ENCODE peak calls at places on chromosomes 2 and 18, in eight cellular contexts. One of them, this sample, is unnamed.

GRCh38 chr18:27616324-27616723 is 431.2 kb upstream of the CHST9 start:
- DNase-seq in fibroblast of pulmonary artery: no peak
- DNase-seq in GM13977: no peak
- DNase-seq in mammary epithelial cell: no peak
- DNase-seq in sigmoid colon: no peak
- DNase-seq in WTC11: no peak
- DNase-seq in Kasumi-1: no peak
- DNase-seq in effector memory CD8-positive, alpha-beta T cell: no peak
- DNase-seq in this sample: no peak

GRCh38 chr2:85162746-85163301 is 29.6 kb downstream of the TCF7L1 start:
- DNase-seq in effector memory CD8-positive, alpha-beta T cell: no peak
- DNase-seq in sigmoid colon: no peak
- DNase-seq in mammary epithelial cell: no peak
- DNase-seq in Kasumi-1: no peak
- DNase-seq in WTC11: no peak
- DNase-seq in GM13977: no peak
- DNase-seq in fibroblast of pulmonary artery: peak
- DNase-seq in this sample: no peak

GRCh38 chr2:218882866-218883366 is 2.3 kb downstream of the WNT10A start:
- DNase-seq in sigmoid colon: no peak
- DNase-seq in effector memory CD8-positive, alpha-beta T cell: no peak
- DNase-seq in WTC11: no peak
- DNase-seq in mammary epithelial cell: peak
- DNase-seq in Kasumi-1: no peak
- DNase-seq in fibroblast of pulmonary artery: no peak
- DNase-seq in GM13977: no peak
- DNase-seq in this sample: no peak

GRCh38 chr2:212727751-212728150 is 189.1 kb upstream of the ERBB4 start:
- DNase-seq in sigmoid colon: no peak
- DNase-seq in mammary epithelial cell: peak
- DNase-seq in effector memory CD8-positive, alpha-beta T cell: no peak
- DNase-seq in fibroblast of pulmonary artery: no peak
- DNase-seq in GM13977: peak
- DNase-seq in Kasumi-1: no peak
- DNase-seq in WTC11: no peak
- DNase-seq in this sample: no peak

GRCh38 chr2:85702172-85702571 is 8.0 kb downstream of the GNLY start:
- DNase-seq in Kasumi-1: no peak
- DNase-seq in GM13977: no peak
- DNase-seq in sigmoid colon: no peak
- DNase-seq in fibroblast of pulmonary artery: peak
- DNase-seq in effector memory CD8-positive, alpha-beta T cell: no peak
- DNase-seq in WTC11: no peak
- DNase-seq in mammary epithelial cell: peak
- DNase-seq in this sample: no peak

GRCh38 chr2:204897561-204897960 is 352.3 kb downstream of the PARD3B start:
- DNase-seq in mammary epithelial cell: no peak
- DNase-seq in effector memory CD8-positive, alpha-beta T cell: no peak
- DNase-seq in GM13977: no peak
- DNase-seq in Kasumi-1: no peak
- DNase-seq in WTC11: no peak
- DNase-seq in fibroblast of pulmonary artery: no peak
- DNase-seq in sigmoid colon: no peak
- DNase-seq in this sample: peak

GRCh38 chr2:55224761-55225261 is 7.3 kb downstream of the CLHC1 start:
- DNase-seq in WTC11: no peak
- DNase-seq in GM13977: no peak
- DNase-seq in effector memory CD8-positive, alpha-beta T cell: no peak
- DNase-seq in fibroblast of pulmonary artery: no peak
- DNase-seq in Kasumi-1: no peak
- DNase-seq in mammary epithelial cell: no peak
- DNase-seq in sigmoid colon: no peak
- DNase-seq in this sample: peak

GRCh38 chr2:46082531-46083485 is 214.4 kb upstream of the EPAS1 start:
- DNase-seq in GM13977: no peak
- DNase-seq in fibroblast of pulmonary artery: peak
- DNase-seq in mammary epithelial cell: no peak
- DNase-seq in sigmoid colon: peak
- DNase-seq in effector memory CD8-positive, alpha-beta T cell: no peak
- DNase-seq in Kasumi-1: peak
- DNase-seq in WTC11: no peak
- DNase-seq in this sample: no peak

GRCh38 chr18:32779010-32779409 is 6.2 kb upstream of the KLHL14 start:
- DNase-seq in sigmoid colon: no peak
- DNase-seq in fibroblast of pulmonary artery: no peak
- DNase-seq in WTC11: no peak
- DNase-seq in mammary epithelial cell: no peak
- DNase-seq in effector memory CD8-positive, alpha-beta T cell: no peak
- DNase-seq in GM13977: no peak
- DNase-seq in Kasumi-1: no peak
- DNase-seq in this sample: no peak

This sample was measured in NCI-H82.